ENCODE peak calls at places on chromosomes 1 and 21, in eight cellular contexts. One of them, this sample, is unnamed.

GRCh38 chr1:59058681-59059441 is 238.0 kb upstream of the FGGY start:
- ATAC-seq in A549: no peak
- ATAC-seq in upper lobe of left lung: no peak
- ATAC-seq in K562: no peak
- ATAC-seq in T-helper 17 cell: no peak
- ATAC-seq in HepG2: no peak
- ATAC-seq in aorta: no peak
- ATAC-seq in RWPE2: no peak
- ATAC-seq in this sample: no peak

GRCh38 chr1:101003012-101003650 is 22.5 kb downstream of the DPH5 start:
- ATAC-seq in T-helper 17 cell: no peak
- ATAC-seq in upper lobe of left lung: no peak
- ATAC-seq in A549: no peak
- ATAC-seq in K562: no peak
- ATAC-seq in RWPE2: no peak
- ATAC-seq in aorta: peak; percentile 20
- ATAC-seq in HepG2: no peak
- ATAC-seq in this sample: no peak

GRCh38 chr1:16888806-16889178 is 7.0 kb upstream of the RNU1-2 start:
- ATAC-seq in upper lobe of left lung: peak; percentile 75
- ATAC-seq in K562: no peak
- ATAC-seq in HepG2: no peak
- ATAC-seq in T-helper 17 cell: no peak
- ATAC-seq in aorta: peak; percentile 67
- ATAC-seq in A549: peak; percentile 70
- ATAC-seq in RWPE2: peak; percentile 44
- ATAC-seq in this sample: peak; percentile 52

GRCh38 chr1:150579955-150580642 is 689 bp upstream of the MCL1 start:
- ATAC-seq in RWPE2: no peak
- ATAC-seq in HepG2: no peak
- ATAC-seq in A549: no peak
- ATAC-seq in T-helper 17 cell: peak; percentile 7
- ATAC-seq in upper lobe of left lung: no peak
- ATAC-seq in K562: no peak
- ATAC-seq in aorta: no peak
- ATAC-seq in this sample: no peak

GRCh38 chr1:227887697-227888403 is 59.9 kb downstream of the WNT9A start:
- ATAC-seq in K562: no peak
- ATAC-seq in T-helper 17 cell: no peak
- ATAC-seq in A549: no peak
- ATAC-seq in HepG2: no peak
- ATAC-seq in upper lobe of left lung: no peak
- ATAC-seq in aorta: peak; percentile 53
- ATAC-seq in RWPE2: no peak
- ATAC-seq in this sample: peak; percentile 81

GRCh38 chr1:117646007-117646913 is 40.4 kb downstream of the TENT5C start:
- ATAC-seq in HepG2: no peak
- ATAC-seq in upper lobe of left lung: no peak
- ATAC-seq in RWPE2: no peak
- ATAC-seq in A549: no peak
- ATAC-seq in T-helper 17 cell: no peak
- ATAC-seq in K562: peak; percentile 59
- ATAC-seq in aorta: peak; percentile 45
- ATAC-seq in this sample: peak; percentile 16

GRCh38 chr21:34911360-34911759 is 137.7 kb downstream of the RUNX1 start:
- ATAC-seq in A549: no peak
- ATAC-seq in K562: no peak
- ATAC-seq in upper lobe of left lung: peak; percentile 71
- ATAC-seq in HepG2: no peak
- ATAC-seq in aorta: peak; percentile 37
- ATAC-seq in T-helper 17 cell: no peak
- ATAC-seq in RWPE2: no peak
- ATAC-seq in this sample: no peak

GRCh38 chr1:83064589-83065242 is 934.2 kb downstream of the TTLL7 start:
- ATAC-seq in upper lobe of left lung: no peak
- ATAC-seq in A549: no peak
- ATAC-seq in aorta: no peak
- ATAC-seq in K562: no peak
- ATAC-seq in T-helper 17 cell: no peak
- ATAC-seq in RWPE2: no peak
- ATAC-seq in HepG2: no peak
- ATAC-seq in this sample: no peak

GRCh38 chr1:222097646-222098045 is 355.8 kb upstream of the DUSP10 start:
- ATAC-seq in aorta: no peak
- ATAC-seq in K562: no peak
- ATAC-seq in T-helper 17 cell: no peak
- ATAC-seq in HepG2: no peak
- ATAC-seq in RWPE2: no peak
- ATAC-seq in A549: no peak
- ATAC-seq in upper lobe of left lung: no peak
- ATAC-seq in this sample: no peak

GRCh38 chr21:18603246-18603645 is 199.7 kb upstream of the TMPRSS15 start:
- ATAC-seq in HepG2: no peak
- ATAC-seq in upper lobe of left lung: no peak
- ATAC-seq in RWPE2: no peak
- ATAC-seq in aorta: no peak
- ATAC-seq in A549: no peak
- ATAC-seq in T-helper 17 cell: no peak
- ATAC-seq in K562: no peak
- ATAC-seq in this sample: no peak

GRCh38 chr21:18608226-18608625 is 204.6 kb upstream of the TMPRSS15 start:
- ATAC-seq in RWPE2: no peak
- ATAC-seq in T-helper 17 cell: no peak
- ATAC-seq in upper lobe of left lung: no peak
- ATAC-seq in A549: no peak
- ATAC-seq in HepG2: no peak
- ATAC-seq in K562: no peak
- ATAC-seq in aorta: no peak
- ATAC-seq in this sample: no peak

DNA sequence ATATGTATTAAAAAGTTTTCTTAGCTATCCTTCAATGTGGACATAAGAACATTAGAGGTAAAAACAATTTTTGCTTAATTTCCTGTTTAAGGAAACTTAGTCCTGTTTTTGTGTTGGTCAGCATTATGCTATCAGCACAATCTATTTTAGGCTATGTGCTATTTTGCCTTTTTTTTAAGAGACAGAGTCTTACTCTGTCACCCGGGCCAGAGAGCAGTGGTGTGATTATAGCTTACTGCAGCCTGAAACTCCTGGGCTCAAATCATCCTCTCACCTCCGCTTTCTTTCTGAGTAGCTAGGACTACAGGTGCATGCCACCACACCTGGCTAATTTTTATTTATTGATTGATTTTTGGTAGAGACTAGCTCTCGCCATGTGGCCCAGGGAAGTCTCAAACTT is 199.1 kb upstream of the TMPRSS15 start:
- ATAC-seq in A549: no peak
- ATAC-seq in RWPE2: no peak
- ATAC-seq in HepG2: no peak
- ATAC-seq in upper lobe of left lung: no peak
- ATAC-seq in K562: no peak
- ATAC-seq in T-helper 17 cell: no peak
- ATAC-seq in aorta: no peak
- ATAC-seq in this sample: no peak
- H3K9me3 ChIP-seq in A549: no peaks in the 10 kb centered on the region
- H3K9me3 ChIP-seq in RWPE2: no peaks in the 10 kb centered on the region
- H3K9me3 ChIP-seq in HepG2: peaks cover 72% of the 10 kb centered on the region
- H3K9me3 ChIP-seq in upper lobe of left lung: no peaks in the 10 kb centered on the region
- H3K9me3 ChIP-seq in K562: no peaks in the 10 kb centered on the region
- H3K9me3 ChIP-seq in T-helper 17 cell: no peaks in the 10 kb centered on the region
- H3K9me3 ChIP-seq in aorta: no peaks in the 10 kb centered on the region
- H3K9me3 ChIP-seq in this sample: no peaks in the 10 kb centered on the region

GRCh38 chr21:45581322-45581712 is 39.1 kb upstream of the SLC19A1 start:
- ATAC-seq in RWPE2: no peak
- ATAC-seq in HepG2: no peak
- ATAC-seq in A549: no peak
- ATAC-seq in upper lobe of left lung: no peak
- ATAC-seq in aorta: no peak
- ATAC-seq in K562: no peak
- ATAC-seq in T-helper 17 cell: no peak
- ATAC-seq in this sample: no peak

GRCh38 chr21:45582128-45582527 is 39.9 kb upstream of the SLC19A1 start:
- ATAC-seq in T-helper 17 cell: no peak
- ATAC-seq in RWPE2: no peak
- ATAC-seq in A549: no peak
- ATAC-seq in K562: no peak
- ATAC-seq in aorta: no peak
- ATAC-seq in upper lobe of left lung: no peak
- ATAC-seq in HepG2: no peak
- ATAC-seq in this sample: no peak

GRCh38 chr21:45583831-45584509 is 41.7 kb upstream of the SLC19A1 start:
- ATAC-seq in RWPE2: no peak
- ATAC-seq in T-helper 17 cell: no peak
- ATAC-seq in HepG2: no peak
- ATAC-seq in aorta: no peak
- ATAC-seq in A549: no peak
- ATAC-seq in K562: no peak
- ATAC-seq in upper lobe of left lung: peak; percentile 47
- ATAC-seq in this sample: no peak

GRCh38 chr21:45586289-45586858 is 44.1 kb upstream of the SLC19A1 start:
- ATAC-seq in T-helper 17 cell: no peak
- ATAC-seq in K562: no peak
- ATAC-seq in HepG2: no peak
- ATAC-seq in aorta: no peak
- ATAC-seq in upper lobe of left lung: no peak
- ATAC-seq in A549: no peak
- ATAC-seq in RWPE2: no peak
- ATAC-seq in this sample: no peak

DNA sequence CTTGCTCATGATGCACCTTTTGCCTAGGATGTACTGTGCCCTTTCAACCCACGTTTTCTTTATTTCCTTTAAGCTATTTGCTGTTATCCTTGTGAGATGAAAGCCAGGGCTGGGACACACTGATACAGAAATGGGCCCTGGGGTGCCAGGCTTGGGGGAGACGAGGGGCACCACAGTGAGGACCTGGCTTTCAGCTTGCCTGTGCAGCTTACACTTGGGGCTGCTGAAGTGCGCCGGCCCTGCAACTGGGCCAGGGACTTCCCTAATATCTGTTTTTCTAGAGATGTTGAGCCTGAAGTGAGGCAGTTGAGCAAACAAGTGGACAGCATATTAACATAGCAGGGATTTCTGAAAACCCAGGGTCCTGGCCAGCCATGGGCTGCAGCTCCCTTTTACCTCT is 42.5 kb upstream of the SLC19A1 start:
- ATAC-seq in A549: no peak
- ATAC-seq in K562: no peak
- ATAC-seq in aorta: no peak
- ATAC-seq in upper lobe of left lung: no peak
- ATAC-seq in T-helper 17 cell: no peak
- ATAC-seq in HepG2: no peak
- ATAC-seq in RWPE2: no peak
- ATAC-seq in this sample: no peak
- H3K9me3 ChIP-seq in A549: peaks cover 31% of the 10 kb centered on the region
- H3K9me3 ChIP-seq in K562: peaks cover 14% of the 10 kb centered on the region
- H3K9me3 ChIP-seq in aorta: peaks cover 16% of the 10 kb centered on the region
- H3K9me3 ChIP-seq in upper lobe of left lung: peaks cover 15% of the 10 kb centered on the region
- H3K9me3 ChIP-seq in T-helper 17 cell: no peaks in the 10 kb centered on the region
- H3K9me3 ChIP-seq in HepG2: peaks cover 15% of the 10 kb centered on the region
- H3K9me3 ChIP-seq in RWPE2: peaks cover 2% of the 10 kb centered on the region
- H3K9me3 ChIP-seq in this sample: no peaks in the 10 kb centered on the region

DNA sequence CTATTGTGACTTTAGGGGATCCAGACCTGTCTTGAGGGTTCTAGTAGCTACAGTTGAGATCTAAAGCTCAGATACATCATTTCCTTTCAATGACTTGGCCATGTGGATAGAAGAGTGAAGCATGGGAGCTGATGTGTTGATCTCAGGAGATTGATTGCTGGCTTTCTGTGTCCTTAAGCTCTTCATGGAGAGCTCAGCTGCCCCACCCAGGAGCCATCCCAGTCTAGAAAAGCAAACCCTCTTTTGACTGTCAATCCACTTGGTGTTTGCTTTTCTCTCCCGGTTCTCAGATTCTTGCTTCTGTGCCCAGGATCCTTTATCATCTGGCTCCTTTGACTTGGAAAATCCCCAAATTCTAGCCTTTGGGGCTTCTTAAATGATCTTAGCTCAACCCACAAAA is 87.2 kb downstream of the ATP1A1 start:
- ATAC-seq in RWPE2: no peak
- ATAC-seq in aorta: no peak
- ATAC-seq in HepG2: peak; percentile 63
- ATAC-seq in K562: peak; percentile 30
- ATAC-seq in A549: no peak
- ATAC-seq in T-helper 17 cell: no peak
- ATAC-seq in upper lobe of left lung: no peak
- ATAC-seq in this sample: no peak
- H3K9me3 ChIP-seq in RWPE2: no peaks in the 10 kb centered on the region
- H3K9me3 ChIP-seq in aorta: no peaks in the 10 kb centered on the region
- H3K9me3 ChIP-seq in HepG2: no peaks in the 10 kb centered on the region
- H3K9me3 ChIP-seq in K562: no peaks in the 10 kb centered on the region
- H3K9me3 ChIP-seq in A549: no peaks in the 10 kb centered on the region
- H3K9me3 ChIP-seq in T-helper 17 cell: no peaks in the 10 kb centered on the region
- H3K9me3 ChIP-seq in upper lobe of left lung: no peaks in the 10 kb centered on the region
- H3K9me3 ChIP-seq in this sample: no peaks in the 10 kb centered on the region

GRCh38 chr1:28560886-28561285 is 8.0 kb downstream of the TRNAU1AP start:
- ATAC-seq in HepG2: no peak
- ATAC-seq in T-helper 17 cell: no peak
- ATAC-seq in aorta: no peak
- ATAC-seq in K562: no peak
- ATAC-seq in RWPE2: no peak
- ATAC-seq in A549: no peak
- ATAC-seq in upper lobe of left lung: no peak
- ATAC-seq in this sample: no peak

GRCh38 chr1:28566931-28567330 is 14.0 kb downstream of the TRNAU1AP start:
- ATAC-seq in T-helper 17 cell: no peak
- ATAC-seq in K562: no peak
- ATAC-seq in HepG2: no peak
- ATAC-seq in A549: no peak
- ATAC-seq in RWPE2: no peak
- ATAC-seq in upper lobe of left lung: no peak
- ATAC-seq in aorta: no peak
- ATAC-seq in this sample: no peak

GRCh38 chr1:28565726-28566125 is 12.8 kb downstream of the TRNAU1AP start:
- ATAC-seq in T-helper 17 cell: no peak
- ATAC-seq in A549: no peak
- ATAC-seq in aorta: no peak
- ATAC-seq in RWPE2: no peak
- ATAC-seq in HepG2: no peak
- ATAC-seq in upper lobe of left lung: no peak
- ATAC-seq in K562: no peak
- ATAC-seq in this sample: no peak

GRCh38 chr1:28564310-28564709 is 11.4 kb downstream of the TRNAU1AP start:
- ATAC-seq in HepG2: no peak
- ATAC-seq in T-helper 17 cell: no peak
- ATAC-seq in K562: no peak
- ATAC-seq in upper lobe of left lung: no peak
- ATAC-seq in RWPE2: no peak
- ATAC-seq in aorta: no peak
- ATAC-seq in A549: no peak
- ATAC-seq in this sample: no peak

GRCh38 chr1:28565040-28565439 is 12.2 kb downstream of the TRNAU1AP start:
- ATAC-seq in A549: no peak
- ATAC-seq in aorta: no peak
- ATAC-seq in upper lobe of left lung: peak; percentile 37
- ATAC-seq in RWPE2: no peak
- ATAC-seq in K562: no peak
- ATAC-seq in T-helper 17 cell: no peak
- ATAC-seq in HepG2: no peak
- ATAC-seq in this sample: no peak
- H3K9me3 ChIP-seq in A549: no peaks in the 10 kb centered on the region
- H3K9me3 ChIP-seq in aorta: no peaks in the 10 kb centered on the region
- H3K9me3 ChIP-seq in upper lobe of left lung: no peaks in the 10 kb centered on the region
- H3K9me3 ChIP-seq in RWPE2: no peaks in the 10 kb centered on the region
- H3K9me3 ChIP-seq in K562: no peaks in the 10 kb centered on the region
- H3K9me3 ChIP-seq in T-helper 17 cell: no peaks in the 10 kb centered on the region
- H3K9me3 ChIP-seq in HepG2: no peaks in the 10 kb centered on the region
- H3K9me3 ChIP-seq in this sample: no peaks in the 10 kb centered on the region

This sample was measured in gastroesophageal sphincter.